ENCODE peak calls at places on chromosomes 3 and 15, in five cellular contexts. One of them, this sample, is unnamed. For H3K36me3, the result is how much of the 10 kb centered on the place peaks cover.

GRCh38 chr3:86990171-86990733 is 697 bp downstream of the VGLL3 start:
- DNase-seq in GM23248: peak
- DNase-seq in NT2/D1: peak
- DNase-seq in SJSA1: peak
- DNase-seq in BE2C: no peak
- DNase-seq in this sample: peak

GRCh38 chr3:171736556-171736955 is 73.7 kb downstream of the PLD1 start:
- DNase-seq in SJSA1: no peak
- DNase-seq in NT2/D1: no peak
- DNase-seq in GM23248: no peak
- DNase-seq in BE2C: no peak
- DNase-seq in this sample: no peak

GRCh38 chr15:48040166-48040817 is 80.5 kb upstream of the SLC24A5 start:
- DNase-seq in GM23248: peak
- DNase-seq in BE2C: peak
- DNase-seq in SJSA1: no peak
- DNase-seq in NT2/D1: no peak
- DNase-seq in this sample: no peak

GRCh38 chr15:91860498-91860897 is 7.0 kb downstream of the SLCO3A1 start:
- DNase-seq in GM23248: no peak
- DNase-seq in NT2/D1: no peak
- DNase-seq in SJSA1: no peak
- DNase-seq in BE2C: no peak
- DNase-seq in this sample: no peak

GRCh38 chr15:45187894-45188830 is at the start of gene SHF:
- DNase-seq in NT2/D1: no peak
- DNase-seq in GM23248: peak
- DNase-seq in SJSA1: no peak
- DNase-seq in BE2C: peak
- DNase-seq in this sample: peak

GRCh38 chr3:170090601-170090981 is 52.8 kb downstream of the GPR160 start:
- DNase-seq in GM23248: no peak
- DNase-seq in BE2C: no peak
- DNase-seq in NT2/D1: no peak
- DNase-seq in SJSA1: no peak
- DNase-seq in this sample: no peak

GRCh38 chr3:184538600-184539431 is 22.8 kb upstream of the EPHB3 start:
- DNase-seq in BE2C: no peak
- DNase-seq in GM23248: no peak
- DNase-seq in NT2/D1: no peak
- DNase-seq in SJSA1: no peak
- DNase-seq in this sample: peak

GRCh38 chr3:172120912-172121311 is 81.5 kb downstream of the FNDC3B start:
- DNase-seq in GM23248: no peak
- DNase-seq in NT2/D1: no peak
- DNase-seq in SJSA1: no peak
- DNase-seq in BE2C: no peak
- DNase-seq in this sample: no peak

GRCh38 chr3:127072971-127073851 is 90.3 kb downstream of the PLXNA1 start:
- DNase-seq in GM23248: no peak
- DNase-seq in SJSA1: no peak
- DNase-seq in NT2/D1: no peak
- DNase-seq in BE2C: peak
- DNase-seq in this sample: no peak

GRCh38 chr3:196192036-196193001 is 18.9 kb downstream of the ZDHHC19 start:
- DNase-seq in BE2C: no peak
- DNase-seq in GM23248: no peak
- DNase-seq in NT2/D1: no peak
- DNase-seq in SJSA1: no peak
- DNase-seq in this sample: peak

GRCh38 chr15:76968310-76968709 is 26.6 kb upstream of the PSTPIP1 start:
- DNase-seq in BE2C: no peak
- DNase-seq in NT2/D1: no peak
- DNase-seq in GM23248: peak
- DNase-seq in SJSA1: no peak
- DNase-seq in this sample: no peak

GRCh38 chr15:69719527-69719926 is 266.9 kb downstream of the RPLP1 start:
- DNase-seq in NT2/D1: no peak
- DNase-seq in GM23248: no peak
- DNase-seq in BE2C: no peak
- DNase-seq in SJSA1: no peak
- DNase-seq in this sample: no peak

GRCh38 chr3:20182206-20182605 is 3.8 kb downstream of the SGO1 start:
- DNase-seq in GM23248: no peak
- DNase-seq in BE2C: no peak
- DNase-seq in NT2/D1: no peak
- DNase-seq in SJSA1: no peak
- DNase-seq in this sample: no peak

GRCh38 chr3:195178124-195178910 is 92.6 kb downstream of the XXYLT1 start:
- DNase-seq in SJSA1: no peak
- DNase-seq in GM23248: no peak
- DNase-seq in NT2/D1: no peak
- DNase-seq in BE2C: peak
- DNase-seq in this sample: no peak

GRCh38 chr3:52681610-52682009 is 4.1 kb downstream of the PBRM1 start:
- DNase-seq in GM23248: peak
- DNase-seq in NT2/D1: no peak
- DNase-seq in BE2C: no peak
- DNase-seq in SJSA1: no peak
- DNase-seq in this sample: no peak

GRCh38 chr3:52679139-52679538 is 6.6 kb downstream of the PBRM1 start:
- DNase-seq in SJSA1: no peak
- DNase-seq in BE2C: no peak
- DNase-seq in GM23248: peak
- DNase-seq in NT2/D1: no peak
- DNase-seq in this sample: no peak

GRCh38 chr3:52679811-52680210 is 5.9 kb downstream of the PBRM1 start:
- DNase-seq in GM23248: peak
- DNase-seq in SJSA1: no peak
- DNase-seq in NT2/D1: no peak
- DNase-seq in BE2C: no peak
- DNase-seq in this sample: no peak

GRCh38 chr3:52682016-52682415 is 3.7 kb downstream of the PBRM1 start:
- DNase-seq in BE2C: no peak
- DNase-seq in NT2/D1: no peak
- DNase-seq in GM23248: peak
- DNase-seq in SJSA1: no peak
- DNase-seq in this sample: peak

GRCh38 chr3:52678265-52678927 is 7.3 kb downstream of the PBRM1 start:
- DNase-seq in NT2/D1: no peak
- DNase-seq in GM23248: no peak
- DNase-seq in BE2C: no peak
- DNase-seq in SJSA1: no peak
- DNase-seq in this sample: no peak
- H3K36me3 ChIP-seq in NT2/D1: half or more
- H3K36me3 ChIP-seq in GM23248: under half
- H3K36me3 ChIP-seq in BE2C: under half
- H3K36me3 ChIP-seq in SJSA1: half or more
- H3K36me3 ChIP-seq in this sample: under half

GRCh38 chr3:5218815-5219214 is 31.3 kb downstream of the EDEM1 start:
- DNase-seq in SJSA1: no peak
- DNase-seq in GM23248: peak
- DNase-seq in NT2/D1: no peak
- DNase-seq in BE2C: no peak
- DNase-seq in this sample: peak

GRCh38 chr3:5220193-5220592 is 32.7 kb downstream of the EDEM1 start:
- DNase-seq in BE2C: no peak
- DNase-seq in SJSA1: no peak
- DNase-seq in NT2/D1: no peak
- DNase-seq in GM23248: no peak
- DNase-seq in this sample: no peak

GRCh38 chr3:5220667-5221431 is 33.3 kb downstream of the EDEM1 start:
- DNase-seq in BE2C: no peak
- DNase-seq in GM23248: no peak
- DNase-seq in SJSA1: no peak
- DNase-seq in NT2/D1: no peak
- DNase-seq in this sample: no peak

GRCh38 chr3:5219216-5219615 is 31.7 kb downstream of the EDEM1 start:
- DNase-seq in NT2/D1: no peak
- DNase-seq in SJSA1: no peak
- DNase-seq in GM23248: no peak
- DNase-seq in BE2C: no peak
- DNase-seq in this sample: peak

DNA sequence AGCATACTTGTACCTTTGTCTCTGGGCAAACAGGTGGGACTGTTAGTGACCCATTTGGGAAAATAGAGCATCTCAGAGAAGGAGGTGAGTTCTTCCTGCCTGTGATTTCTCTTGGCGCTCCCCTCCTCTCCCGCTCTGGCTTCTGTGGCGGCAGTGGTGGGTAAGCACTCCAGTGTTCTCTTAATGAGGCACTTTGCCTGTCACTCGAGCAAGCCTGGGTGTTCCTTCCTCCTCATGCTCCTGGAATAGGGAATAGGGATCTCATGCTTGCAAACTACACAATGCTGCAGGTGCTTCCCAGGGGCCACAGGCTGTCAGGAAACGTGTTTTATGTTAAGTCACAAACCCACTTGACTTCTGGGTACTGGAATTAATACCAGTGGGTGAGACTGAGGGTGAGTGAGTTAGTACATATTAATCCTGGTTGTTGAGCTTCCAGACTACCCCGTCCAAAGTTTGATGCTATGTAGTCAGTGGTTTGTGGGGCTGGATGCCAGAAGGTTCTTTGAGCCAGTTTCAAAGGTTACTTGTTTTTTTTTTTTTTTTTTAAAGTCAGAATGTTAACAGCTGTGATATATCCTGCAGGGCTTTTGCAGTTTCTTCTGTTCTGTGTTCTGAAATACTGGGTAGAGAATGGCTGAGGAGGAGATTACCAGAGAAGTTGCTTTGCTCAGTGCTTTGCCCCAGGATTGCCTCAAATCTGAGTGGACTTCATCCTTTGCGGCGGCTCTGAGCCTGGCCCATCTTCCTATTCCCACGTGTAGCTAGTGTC is 30.5 kb downstream of the EDEM1 start:
- DNase-seq in GM23248: peak
- DNase-seq in NT2/D1: no peak
- DNase-seq in BE2C: no peak
- DNase-seq in SJSA1: no peak
- DNase-seq in this sample: no peak
- H3K36me3 ChIP-seq in GM23248: under half
- H3K36me3 ChIP-seq in NT2/D1: under half
- H3K36me3 ChIP-seq in BE2C: under half
- H3K36me3 ChIP-seq in SJSA1: under half
- H3K36me3 ChIP-seq in this sample: under half

GRCh38 chr3:43089081-43089480 is 16.8 kb downstream of the POMGNT2 start:
- DNase-seq in NT2/D1: no peak
- DNase-seq in SJSA1: no peak
- DNase-seq in GM23248: no peak
- DNase-seq in BE2C: no peak
- DNase-seq in this sample: no peak

GRCh38 chr3:43090238-43090637 is 15.6 kb downstream of the POMGNT2 start:
- DNase-seq in NT2/D1: no peak
- DNase-seq in BE2C: no peak
- DNase-seq in SJSA1: no peak
- DNase-seq in GM23248: no peak
- DNase-seq in this sample: no peak

GRCh38 chr3:43087249-43087776 is 18.6 kb downstream of the POMGNT2 start:
- DNase-seq in BE2C: no peak
- DNase-seq in SJSA1: no peak
- DNase-seq in GM23248: peak
- DNase-seq in NT2/D1: no peak
- DNase-seq in this sample: no peak

GRCh38 chr3:43082457-43082856 is 23.4 kb downstream of the POMGNT2 start:
- DNase-seq in NT2/D1: no peak
- DNase-seq in GM23248: no peak
- DNase-seq in SJSA1: no peak
- DNase-seq in BE2C: no peak
- DNase-seq in this sample: no peak

DNA sequence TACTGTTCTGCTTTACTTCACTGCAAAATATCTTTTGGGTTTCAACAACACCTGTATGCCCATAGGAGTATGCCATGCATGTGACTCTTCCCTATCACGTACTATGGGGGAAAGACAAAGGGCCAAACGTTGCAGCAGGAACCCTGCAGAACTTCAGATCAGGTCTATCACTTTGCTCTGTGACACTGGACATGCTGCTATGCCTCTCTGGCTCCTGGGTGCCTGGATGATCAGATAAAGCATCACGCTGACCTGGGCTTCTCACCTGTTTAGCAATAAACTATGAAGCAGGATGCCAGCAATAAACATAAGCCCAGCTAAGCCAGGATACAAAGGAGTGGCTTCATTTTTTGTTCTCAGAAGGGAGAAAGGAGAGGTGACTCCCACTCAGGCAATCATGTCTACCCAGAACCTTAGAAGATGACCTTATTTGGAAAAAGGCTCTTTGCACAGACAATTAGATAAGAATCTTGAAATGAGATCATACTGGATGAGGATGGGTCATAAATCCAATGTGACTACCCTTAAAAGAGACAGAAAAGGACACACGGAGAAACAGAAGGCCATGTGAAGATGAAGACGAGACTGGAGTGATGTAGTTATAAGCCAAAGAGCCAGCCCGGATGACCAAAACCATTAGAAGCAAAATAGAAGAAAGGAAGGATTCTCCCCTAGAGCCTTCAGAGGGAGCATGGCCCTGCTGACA is 19.3 kb downstream of the POMGNT2 start:
- DNase-seq in SJSA1: no peak
- DNase-seq in NT2/D1: no peak
- DNase-seq in BE2C: no peak
- DNase-seq in GM23248: peak
- DNase-seq in this sample: no peak
- H3K36me3 ChIP-seq in SJSA1: under half
- H3K36me3 ChIP-seq in NT2/D1: under half
- H3K36me3 ChIP-seq in BE2C: under half
- H3K36me3 ChIP-seq in GM23248: under half
- H3K36me3 ChIP-seq in this sample: under half

GRCh38 chr15:68517285-68517711 is 61.5 kb upstream of the CORO2B start:
- DNase-seq in SJSA1: no peak
- DNase-seq in BE2C: no peak
- DNase-seq in GM23248: peak
- DNase-seq in NT2/D1: peak
- DNase-seq in this sample: peak

GRCh38 chr15:68518785-68519430 is 59.9 kb upstream of the CORO2B start:
- DNase-seq in SJSA1: no peak
- DNase-seq in GM23248: no peak
- DNase-seq in NT2/D1: no peak
- DNase-seq in BE2C: no peak
- DNase-seq in this sample: no peak

GRCh38 chr15:68515371-68516095 is 63.3 kb upstream of the CORO2B start:
- DNase-seq in BE2C: no peak
- DNase-seq in SJSA1: no peak
- DNase-seq in NT2/D1: no peak
- DNase-seq in GM23248: no peak
- DNase-seq in this sample: no peak

GRCh38 chr15:68512578-68512977 is 66.2 kb upstream of the CORO2B start:
- DNase-seq in GM23248: no peak
- DNase-seq in NT2/D1: no peak
- DNase-seq in BE2C: no peak
- DNase-seq in SJSA1: no peak
- DNase-seq in this sample: no peak

DNA sequence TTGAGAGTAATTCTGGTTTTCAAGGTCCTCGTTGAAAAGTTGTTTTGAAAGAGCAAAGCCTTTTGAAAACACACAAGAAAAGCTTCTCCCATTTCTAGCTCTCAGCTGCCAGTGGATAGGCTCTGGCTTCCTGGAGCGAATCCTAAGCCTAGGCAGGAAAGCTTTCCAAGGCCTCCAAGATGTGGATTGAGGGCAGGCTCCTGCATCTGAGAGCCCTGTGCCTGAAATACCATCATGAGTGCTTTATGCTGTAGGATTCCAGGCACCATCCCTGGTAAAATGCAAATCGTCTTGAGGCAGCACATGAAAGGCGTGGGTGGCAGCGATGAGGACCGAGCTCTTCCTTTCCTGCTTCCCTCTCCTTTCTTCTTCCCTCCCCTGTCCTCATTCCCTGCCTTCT is 60.7 kb upstream of the CORO2B start:
- DNase-seq in GM23248: no peak
- DNase-seq in BE2C: no peak
- DNase-seq in SJSA1: no peak
- DNase-seq in NT2/D1: no peak
- DNase-seq in this sample: no peak
- H3K36me3 ChIP-seq in GM23248: under half
- H3K36me3 ChIP-seq in BE2C: under half
- H3K36me3 ChIP-seq in SJSA1: under half
- H3K36me3 ChIP-seq in NT2/D1: under half
- H3K36me3 ChIP-seq in this sample: under half

This sample was measured in H7.